ENCODE peak calls at places on chromosomes 3 and 15, in five cellular contexts. B is BJ, E is fibroblast of the aortic adventitia, O is astrocyte of the spinal cord, Y is body of pancreas. S is an unnamed sample.

GRCh38 chr3:43353923-43354670 is 67.8 kb downstream of the SNRK start:
- DNase-seq in B (no peak), E (no peak), O (no peak), Y (no peak), S (no peak)

GRCh38 chr3:107525101-107525953 is 2.6 kb downstream of the BBX start:
- DNase-seq in B (no peak), E (peak), O (peak), Y (peak), S (peak)

GRCh38 chr3:146250449-146251382 is at the start of gene PLSCR4:
- DNase-seq in B (peak), E (peak), O (peak), Y (peak), S (peak)

GRCh38 chr3:193794002-193794835 is 201.2 kb downstream of the OPA1 start:
- DNase-seq in B (no peak), E (no peak), O (no peak), Y (no peak), S (no peak)

GRCh38 chr3:141291610-141292345 is 60.2 kb downstream of the PXYLP1 start:
- DNase-seq in B (no peak), E (no peak), O (no peak), Y (no peak), S (no peak)

GRCh38 chr3:27556854-27557253 is 72.7 kb upstream of the SLC4A7 start:
- DNase-seq in B (peak), E (peak), O (peak), Y (no peak), S (peak)

GRCh38 chr3:15055019-15055557 is 10.0 kb downstream of the MRPS25 start:
- DNase-seq in B (no peak), E (no peak), O (peak), Y (no peak), S (peak)

GRCh38 chr15:52734329-52734728 is 55.1 kb upstream of the ATOSA start:
- DNase-seq in B (no peak), E (peak), O (no peak), Y (no peak), S (peak)

GRCh38 chr3:47781685-47782537 is at the start of gene SMARCC1:
- DNase-seq in B (peak), E (peak), O (peak), Y (peak), S (peak)

GRCh38 chr15:64464271-64465005 is 4.1 kb downstream of the ZNF609 start:
- DNase-seq in B (no peak), E (peak), O (peak), Y (no peak), S (peak)

GRCh38 chr15:66673410-66674322 is 28.4 kb upstream of the SMAD6 start:
- DNase-seq in B (no peak), E (no peak), O (no peak), Y (no peak), S (no peak)

GRCh38 chr3:4977001-4977888 is 2.0 kb upstream of the BHLHE40 start:
- DNase-seq in B (no peak), E (peak), O (peak), Y (peak), S (peak)

GRCh38 chr3:4978259-4978965 is 825 bp upstream of the BHLHE40 start:
- DNase-seq in B (peak), E (peak), O (peak), Y (peak), S (peak)

GRCh38 chr3:4979401-4980228 is at the start of gene BHLHE40:
- DNase-seq in B (no peak), E (peak), O (no peak), Y (no peak), S (no peak)

GRCh38 chr3:4978966-4979400 is 254 bp upstream of the BHLHE40 start:
- DNase-seq in B (peak), E (peak), O (peak), Y (peak), S (peak)

DNA sequence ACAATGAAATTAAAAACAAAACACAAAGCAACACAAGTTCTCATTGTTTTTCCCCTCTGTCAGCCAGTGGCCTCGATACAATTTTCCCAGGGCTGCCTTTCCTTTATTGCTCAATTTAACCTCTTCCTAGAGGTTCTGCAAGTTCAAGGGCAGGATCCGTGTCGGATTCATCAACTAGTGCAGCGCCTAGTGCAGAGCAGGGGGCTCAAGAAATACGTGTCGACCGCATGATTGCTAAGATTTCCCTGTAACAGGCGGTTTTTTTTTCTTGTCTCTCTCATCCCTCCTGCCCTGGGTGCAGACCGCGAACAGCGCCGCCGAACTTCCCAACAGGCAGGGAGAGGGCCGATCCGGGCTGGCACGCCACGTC is 1.4 kb upstream of the BHLHE40 start:
- DNase-seq in B (no peak), E (no peak), O (no peak), Y (no peak), S (no peak)
- TF ChIP-seq CTCF in B (no peak), E (no peak), O (no peak), Y (no peak), S (no peak)

GRCh38 chr3:169044341-169045113 is 619.0 kb downstream of the MECOM start:
- DNase-seq in B (peak), E (peak), O (peak), Y (no peak), S (peak)

DNA sequence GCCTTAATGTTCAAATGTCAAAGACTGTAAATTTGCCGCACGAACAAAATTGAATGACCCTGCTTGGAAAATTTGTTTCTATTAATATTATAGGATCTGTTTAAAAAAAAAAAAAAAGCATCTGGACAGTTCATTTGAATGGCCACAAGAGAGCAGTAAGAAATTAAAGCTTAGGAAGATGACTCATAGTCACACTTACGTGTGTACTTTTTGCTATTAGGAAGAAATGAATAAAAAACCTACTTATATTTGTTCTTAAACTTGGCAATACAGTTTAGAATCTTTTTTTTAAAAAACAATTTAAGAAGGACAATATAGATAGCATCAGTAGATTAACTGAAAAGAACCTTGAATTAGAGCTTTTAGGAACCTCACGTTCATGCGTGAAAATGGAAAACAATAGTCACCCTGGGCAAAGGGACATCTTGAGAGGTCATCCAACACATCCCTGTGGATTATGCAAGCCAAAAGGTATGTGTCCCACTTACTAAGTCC is 621.8 kb downstream of the MECOM start:
- DNase-seq in B (peak), E (peak), O (peak), Y (no peak), S (peak)
- H3K4me3 ChIP-seq in B (no peak), E (no peak), O (no peak), Y (no peak), S (no peak)

GRCh38 chr3:53320697-53321096 is 26.6 kb downstream of the DCP1A start:
- DNase-seq in B (no peak), E (peak), O (peak), Y (no peak), S (no peak)
- TF ChIP-seq CTCF in B (no peak), E (no peak), O (no peak), Y (no peak), S (no peak)

GRCh38 chr3:123695152-123695551 is 110.3 kb upstream of the HACD2 start:
- DNase-seq in B (no peak), E (no peak), O (no peak), Y (no peak), S (no peak)
- H3K4me3 ChIP-seq in B (no peak), E (no peak), O (no peak), Y (no peak), S (no peak)

GRCh38 chr3:2166552-2166951 is 67.9 kb downstream of the CNTN4 start:
- DNase-seq in B (no peak), E (no peak), O (no peak), Y (no peak), S (no peak)
- TF ChIP-seq CTCF in B (no peak), E (no peak), O (no peak), Y (no peak), S (no peak)

DNA sequence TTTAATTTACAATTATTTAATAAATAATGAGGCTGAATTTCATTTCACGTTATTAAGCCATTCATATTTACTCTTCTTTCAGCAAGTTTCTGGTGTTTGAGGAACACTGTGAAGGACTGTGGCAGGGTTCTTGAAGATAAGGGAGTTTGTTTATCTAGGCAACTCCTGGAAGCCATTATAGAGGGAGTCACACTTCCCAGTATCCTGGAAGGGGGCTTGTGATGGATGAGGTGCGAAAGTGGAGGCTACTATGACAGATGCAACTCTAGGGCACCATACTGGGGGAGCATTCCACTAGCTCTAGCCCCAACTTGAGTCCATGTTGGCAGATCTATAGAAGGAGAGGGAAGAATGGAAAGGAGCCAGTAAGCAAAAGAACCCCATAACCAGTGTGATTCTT is 14.4 kb downstream of the CNOT10 start:
- DNase-seq in B (no peak), E (no peak), O (no peak), Y (no peak), S (no peak)
- H3K4me3 ChIP-seq in B (no peak), E (no peak), O (no peak), Y (no peak), S (no peak)

DNA sequence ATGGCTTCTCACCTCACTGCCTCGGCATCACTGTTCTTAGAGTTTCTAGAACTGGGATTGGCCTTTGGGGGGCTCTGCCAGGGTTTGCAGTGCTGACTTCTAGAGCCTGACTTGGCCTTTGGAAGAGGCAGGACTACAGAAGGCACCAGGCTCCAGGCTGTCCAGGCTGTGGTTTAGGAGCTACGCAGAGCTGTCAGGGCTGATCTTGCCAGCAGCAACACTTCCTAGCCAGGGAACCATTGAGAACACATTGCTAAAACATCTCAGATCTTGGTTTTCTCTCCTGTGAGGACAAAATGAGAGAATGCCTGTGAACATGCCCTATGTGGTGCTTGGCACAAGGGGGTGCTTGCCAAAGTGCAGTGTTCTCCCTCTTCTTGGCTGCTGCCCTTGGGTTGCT is 34.6 kb upstream of the APEH start:
- DNase-seq in B (no peak), E (no peak), O (no peak), Y (no peak), S (peak)
- TF ChIP-seq CTCF in B (no peak), E (no peak), O (no peak), Y (no peak), S (no peak)

DNA sequence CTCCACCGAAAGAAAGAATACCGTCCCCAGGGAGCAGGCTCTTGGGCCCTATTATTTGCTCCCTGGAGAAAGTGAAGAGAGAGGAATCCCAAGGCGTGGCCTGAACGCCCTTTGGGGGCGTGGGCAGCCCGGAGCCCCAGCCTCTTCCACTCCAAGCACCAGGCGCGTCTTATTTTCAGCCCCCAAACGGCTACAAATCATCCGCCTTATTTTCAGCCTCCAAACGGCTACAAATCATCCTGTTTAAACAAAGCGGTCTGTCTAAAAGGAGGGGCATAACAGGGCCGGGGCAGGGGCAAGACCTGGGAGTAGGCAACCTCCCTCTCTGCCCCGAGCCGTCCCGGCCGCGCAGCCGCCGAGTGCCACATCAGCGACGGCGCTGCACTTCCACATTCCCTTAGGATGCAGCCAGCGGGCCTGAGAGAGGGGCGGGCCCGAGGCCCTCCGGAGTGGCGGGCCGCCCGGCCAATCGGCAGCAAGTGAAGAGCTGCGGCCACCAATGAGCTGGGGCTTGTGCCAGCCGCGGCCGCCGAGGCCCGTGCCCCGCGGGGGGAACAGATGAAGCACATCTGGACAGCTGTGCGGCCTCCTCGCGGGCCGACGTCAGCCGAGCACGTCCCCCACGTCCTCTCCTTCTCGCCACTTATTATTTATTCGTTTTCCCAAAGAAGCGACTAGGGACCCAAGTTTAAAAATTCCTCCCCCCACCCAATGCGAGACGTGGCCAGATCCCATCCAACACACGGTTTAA is at the start of gene TMEM45A:
- DNase-seq in B (peak), E (peak), O (peak), Y (peak), S (peak)
- H3K4me3 ChIP-seq in B (peak), E (peak), O (peak), Y (peak), S (peak)

GRCh38 chr3:127438951-127439350 is 151.1 kb upstream of the PRR20G start:
- DNase-seq in B (no peak), E (no peak), O (no peak), Y (no peak), S (no peak)
- TF ChIP-seq CTCF in B (no peak), E (no peak), O (no peak), Y (no peak), S (no peak)

S was measured in AG10803.